ENCODE peak calls at places on chromosome 3, in ten cellular contexts. N is A549, D is tibial nerve, Q is gastrocnemius medialis, K is GM12878, G is breast epithelium, B is adrenal gland, S is heart left ventricle, Z is IMR-90, Y is ovary. F is an unnamed sample. For H3K4me1, the result is how much of the 10 kb centered on the place peaks cover.

GRCh38 chr3:150828997-150829396 is 66.0 kb upstream of the SIAH2 start:
- DNase-seq in N (no peak), D (no peak), Q (no peak), K (no peak), G (no peak), B (no peak), S (no peak), Z (no peak), Y (no peak), F (no peak)

GRCh38 chr3:192816274-192816853 is 89.0 kb upstream of the FGF12 start:
- DNase-seq in N (peak), D (peak), Q (no peak), K (no peak), G (no peak), B (no peak), S (no peak), Z (peak), Y (no peak), F (no peak)

GRCh38 chr3:76383781-76384180 is 598.4 kb upstream of the ZNF717 start:
- DNase-seq in N (no peak), D (no peak), Q (no peak), K (no peak), G (no peak), B (peak), S (no peak), Z (no peak), Y (no peak), F (no peak)

GRCh38 chr3:67289626-67290025 is 291.5 kb downstream of the KBTBD8 start:
- DNase-seq in N (no peak), D (no peak), Q (no peak), K (no peak), G (no peak), B (no peak), S (no peak), Z (no peak), Y (no peak), F (no peak)

GRCh38 chr3:10142707-10143560 is 1.4 kb downstream of the VHL start:
- DNase-seq in N (peak), D (no peak), Q (no peak), K (no peak), G (no peak), B (peak), S (no peak), Z (no peak), Y (peak), F (peak)

GRCh38 chr3:99637381-99638111 is 848 bp upstream of the COL8A1 start:
- DNase-seq in N (no peak), D (peak), Q (no peak), K (no peak), G (no peak), B (no peak), S (peak), Z (peak), Y (peak), F (no peak)

GRCh38 chr3:46031747-46032146 is 4.5 kb upstream of the XCR1 start:
- DNase-seq in N (no peak), D (no peak), Q (no peak), K (no peak), G (no peak), B (no peak), S (no peak), Z (no peak), Y (no peak), F (no peak)

GRCh38 chr3:9141903-9142302 is 107.5 kb downstream of the SRGAP3 start:
- DNase-seq in N (no peak), D (no peak), Q (no peak), K (no peak), G (no peak), B (no peak), S (no peak), Z (no peak), Y (no peak), F (no peak)

GRCh38 chr3:195394024-195394423 is 48.8 kb downstream of the ACAP2 start:
- DNase-seq in N (no peak), D (no peak), Q (no peak), K (no peak), G (no peak), B (no peak), S (no peak), Z (no peak), Y (no peak), F (no peak)

GRCh38 chr3:108106449-108106848 is 15.6 kb upstream of the CD47 start:
- DNase-seq in N (no peak), D (no peak), Q (no peak), K (no peak), G (no peak), B (no peak), S (no peak), Z (no peak), Y (no peak), F (no peak)

GRCh38 chr3:5112043-5112442 is 10.0 kb upstream of the ARL8B start:
- DNase-seq in N (no peak), D (no peak), Q (no peak), K (no peak), G (no peak), B (no peak), S (no peak), Z (no peak), Y (no peak), F (no peak)

GRCh38 chr3:100911956-100912355 is 81.3 kb downstream of the ABI3BP start:
- DNase-seq in N (no peak), D (no peak), Q (no peak), K (no peak), G (no peak), B (no peak), S (no peak), Z (no peak), Y (no peak), F (no peak)

GRCh38 chr3:18258492-18258891 is 166.6 kb downstream of the SATB1 start:
- DNase-seq in N (no peak), D (no peak), Q (no peak), K (no peak), G (no peak), B (no peak), S (no peak), Z (no peak), Y (no peak), F (no peak)

GRCh38 chr3:59502806-59503205 is 453.0 kb upstream of the CFAP20DC start:
- DNase-seq in N (no peak), D (no peak), Q (no peak), K (no peak), G (no peak), B (no peak), S (no peak), Z (peak), Y (no peak), F (no peak)

GRCh38 chr3:132279030-132279429 is 38.2 kb upstream of the ACP3 start:
- DNase-seq in N (no peak), D (no peak), Q (no peak), K (no peak), G (no peak), B (no peak), S (no peak), Z (no peak), Y (no peak), F (no peak)

GRCh38 chr3:141410408-141410807 is 42.1 kb downstream of the ZBTB38 start:
- DNase-seq in N (peak), D (no peak), Q (peak), K (no peak), G (no peak), B (peak), S (peak), Z (peak), Y (peak), F (peak)

GRCh38 chr3:96831175-96831574 is 16.8 kb downstream of the EPHA6 start:
- DNase-seq in N (no peak), D (no peak), Q (no peak), K (no peak), G (no peak), B (no peak), S (no peak), Z (no peak), Y (no peak), F (no peak)

GRCh38 chr3:143313598-143314188 is 194.1 kb downstream of the CHST2 start:
- DNase-seq in N (no peak), D (no peak), Q (no peak), K (no peak), G (no peak), B (no peak), S (no peak), Z (no peak), Y (no peak), F (no peak)

GRCh38 chr3:148101061-148101460 is 596.6 kb upstream of the AGTR1 start:
- DNase-seq in N (no peak), D (no peak), Q (no peak), K (no peak), G (no peak), B (no peak), S (no peak), Z (peak), Y (no peak), F (no peak)

GRCh38 chr3:13217736-13218540 is 144.7 kb upstream of the IQSEC1 start:
- DNase-seq in N (peak), D (no peak), Q (no peak), K (no peak), G (no peak), B (no peak), S (no peak), Z (peak), Y (no peak), F (peak)

GRCh38 chr3:30970183-30970582 is 75.7 kb upstream of the GADL1 start:
- DNase-seq in N (peak), D (no peak), Q (no peak), K (no peak), G (no peak), B (no peak), S (no peak), Z (no peak), Y (no peak), F (no peak)

GRCh38 chr3:178623666-178624255 is 87.5 kb downstream of the KCNMB2 start:
- DNase-seq in N (no peak), D (no peak), Q (peak), K (no peak), G (no peak), B (no peak), S (no peak), Z (no peak), Y (peak), F (no peak)

GRCh38 chr3:178618907-178619306 is 82.7 kb downstream of the KCNMB2 start:
- DNase-seq in N (no peak), D (no peak), Q (no peak), K (no peak), G (no peak), B (no peak), S (no peak), Z (no peak), Y (no peak), F (no peak)

GRCh38 chr3:178618197-178618596 is 82.0 kb downstream of the KCNMB2 start:
- DNase-seq in N (no peak), D (no peak), Q (no peak), K (no peak), G (no peak), B (no peak), S (no peak), Z (peak), Y (no peak), F (no peak)
- H3K4me3 ChIP-seq in N (no peak), D (no peak), Q (no peak), K (no peak), G (no peak), B (no peak), S (peak), Z (peak), Y (peak), F (no peak)

GRCh38 chr3:175591375-175591774 is 732.2 kb downstream of the NAALADL2 start:
- DNase-seq in N (no peak), D (no peak), Q (no peak), K (no peak), G (no peak), B (no peak), S (no peak), Z (no peak), Y (no peak), F (no peak)
- TF ChIP-seq POLR2A in N (no peak), D (no peak), Q (no peak), K (no peak), G (no peak), B (no peak), S (no peak), Z (no peak), Y (no peak), F (no peak)

DNA sequence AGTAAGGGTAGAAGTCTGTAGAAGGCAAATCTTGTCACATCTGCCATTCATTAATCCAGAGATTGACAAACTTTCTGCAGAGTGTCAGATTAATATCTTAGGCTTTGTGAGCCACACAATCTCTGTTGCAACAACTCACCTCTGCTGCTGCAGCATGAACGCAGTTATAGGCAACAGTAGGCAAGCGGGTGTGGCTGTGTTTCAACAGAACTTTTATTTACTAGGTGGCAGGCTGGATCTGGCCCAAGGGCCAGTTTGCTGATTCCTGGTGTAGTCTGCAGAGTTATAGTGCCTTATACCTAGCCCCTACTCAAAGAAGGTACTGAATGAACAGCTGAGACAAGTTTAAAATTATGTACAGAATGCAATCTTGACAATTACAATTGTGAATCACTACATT is 396.7 kb downstream of the FOXP1 start:
- DNase-seq in N (peak), D (no peak), Q (no peak), K (no peak), G (no peak), B (no peak), S (no peak), Z (no peak), Y (no peak), F (no peak)
- H3K4me1 ChIP-seq in N (under half), D (under half), Q (under half), K (under half), G (under half), B (under half), S (under half), Z (under half), Y (under half), F (under half)

GRCh38 chr3:98322686-98323085 is 31.0 kb upstream of the OR5K4 start:
- DNase-seq in N (no peak), D (no peak), Q (no peak), K (no peak), G (no peak), B (no peak), S (no peak), Z (no peak), Y (no peak), F (no peak)
- H3K4me3 ChIP-seq in N (no peak), D (no peak), Q (no peak), K (no peak), G (no peak), B (no peak), S (no peak), Z (no peak), Y (no peak), F (no peak)

GRCh38 chr3:127822166-127822835 is at the start of gene MGLL:
- DNase-seq in N (peak), D (no peak), Q (no peak), K (no peak), G (no peak), B (no peak), S (peak), Z (peak), Y (no peak), F (peak)

GRCh38 chr3:127823590-127823857 is 1.2 kb upstream of the MGLL start:
- DNase-seq in N (no peak), D (no peak), Q (no peak), K (no peak), G (no peak), B (no peak), S (no peak), Z (no peak), Y (no peak), F (no peak)

GRCh38 chr3:127820871-127821853 is 1.2 kb downstream of the MGLL start:
- DNase-seq in N (no peak), D (peak), Q (no peak), K (no peak), G (no peak), B (no peak), S (no peak), Z (peak), Y (no peak), F (peak)

GRCh38 chr3:127824151-127824825 is 2.0 kb upstream of the MGLL start:
- DNase-seq in N (no peak), D (no peak), Q (no peak), K (no peak), G (no peak), B (no peak), S (no peak), Z (no peak), Y (no peak), F (no peak)

DNA sequence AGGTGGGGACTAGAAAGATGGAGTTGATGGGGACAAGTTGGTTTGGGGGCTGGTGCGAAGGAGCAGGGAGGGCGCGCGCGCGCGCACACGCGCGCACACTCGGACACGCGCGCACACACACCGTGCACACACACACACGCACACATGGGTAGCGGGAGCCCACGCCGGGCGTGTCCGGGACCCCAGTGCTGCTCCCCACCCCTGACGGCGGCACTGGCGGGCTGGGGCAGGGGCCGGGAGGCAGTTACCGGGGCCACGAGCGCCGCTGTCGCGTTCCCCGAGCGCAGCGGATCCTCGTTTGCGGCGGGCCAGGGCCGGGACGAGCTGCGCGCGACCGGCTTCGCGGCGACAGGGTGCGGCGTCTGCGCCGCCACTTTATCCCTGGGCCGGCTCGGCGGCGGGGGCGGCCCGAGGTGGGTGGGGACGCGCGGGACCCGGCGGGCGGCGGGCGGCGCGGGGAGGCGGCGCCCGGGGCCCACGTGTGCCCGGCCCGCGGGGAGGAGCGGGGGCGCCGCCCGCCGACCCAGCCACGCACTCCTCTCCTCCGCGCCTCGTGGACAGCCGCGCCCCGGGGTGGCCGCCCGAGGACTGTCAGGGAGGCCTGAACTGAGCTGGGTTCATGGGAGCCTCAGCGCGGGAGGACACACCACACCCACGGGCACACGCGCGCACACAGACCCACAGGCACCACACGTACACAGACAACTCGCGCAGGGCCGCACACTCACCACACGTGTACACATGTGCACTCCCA is 698 bp upstream of the MGLL start:
- DNase-seq in N (peak), D (peak), Q (peak), K (no peak), G (no peak), B (peak), S (peak), Z (peak), Y (peak), F (peak)
- TF ChIP-seq POLR2A in N (peak), D (peak), Q (peak), K (peak), G (no peak), B (no peak), S (no peak), Z (no peak), Y (no peak), F (peak)

F was measured in right lobe of liver.